ENCODE peak calls at places on chromosomes 11 and 22, in four cellular contexts. L is CD8-positive, alpha-beta T cell; R is mesenchymal stem cell; Q is uterus. I is an unnamed sample. For H3K9me3, the result is how much of the 10 kb centered on the place peaks cover.

GRCh38 chr11:63032451-63032850 is 16.8 kb upstream of the SLC22A8 start:
- DNase-seq in L (no peak), R (no peak), Q (no peak), I (no peak)

GRCh38 chr22:19448739-19449421 is 1.4 kb upstream of the C22orf39 start:
- DNase-seq in L (no peak), R (no peak), Q (no peak), I (no peak)

GRCh38 chr11:13666708-13667107 is 1.8 kb upstream of the FAR1 start:
- DNase-seq in L (no peak), R (no peak), Q (no peak), I (no peak)

GRCh38 chr11:32829157-32829679 is 509 bp upstream of the PRRG4 start:
- DNase-seq in L (no peak), R (peak), Q (no peak), I (no peak)

GRCh38 chr11:3833461-3833860 is 7.3 kb downstream of the RHOG start:
- DNase-seq in L (no peak), R (no peak), Q (no peak), I (no peak)

GRCh38 chr11:45298718-45299117 is 12.6 kb upstream of the SYT13 start:
- DNase-seq in L (no peak), R (no peak), Q (no peak), I (no peak)

GRCh38 chr11:70603064-70603755 is 204.9 kb downstream of the CTTN start:
- DNase-seq in L (no peak), R (no peak), Q (no peak), I (no peak)

GRCh38 chr22:30423296-30423958 is 2.1 kb upstream of the MTFP1 start:
- DNase-seq in L (no peak), R (no peak), Q (peak), I (no peak)

GRCh38 chr11:33674035-33674814 is 26.4 kb downstream of the C11orf91 start:
- DNase-seq in L (no peak), R (no peak), Q (no peak), I (no peak)

GRCh38 chr11:131837562-131837961 is 467.1 kb downstream of the NTM start:
- DNase-seq in L (no peak), R (no peak), Q (no peak), I (no peak)

GRCh38 chr11:65745049-65745448 is 24.5 kb upstream of the RNASEH2C start:
- DNase-seq in L (no peak), R (no peak), Q (no peak), I (no peak)

GRCh38 chr11:84899134-84899533 is 728.0 kb downstream of the DLG2 start:
- DNase-seq in L (no peak), R (no peak), Q (no peak), I (no peak)

GRCh38 chr22:17943533-17944204 is 80.7 kb downstream of the MICAL3 start:
- DNase-seq in L (no peak), R (no peak), Q (no peak), I (no peak)

GRCh38 chr11:72633068-72633467 is 41.2 kb downstream of the PDE2A start:
- DNase-seq in L (no peak), R (no peak), Q (no peak), I (no peak)

GRCh38 chr11:128920651-128921050 is 22.0 kb downstream of the TP53AIP1 start:
- DNase-seq in L (no peak), R (no peak), Q (no peak), I (no peak)

GRCh38 chr11:22742149-22742548 is 75.7 kb downstream of the GAS2 start:
- DNase-seq in L (no peak), R (no peak), Q (no peak), I (no peak)

GRCh38 chr22:21932347-21932746 is 20.3 kb downstream of the PPM1F start:
- DNase-seq in L (no peak), R (no peak), Q (no peak), I (no peak)

GRCh38 chr11:119298726-119299125 is 18.2 kb downstream of the MCAM start:
- DNase-seq in L (no peak), R (no peak), Q (no peak), I (no peak)

GRCh38 chr11:34461215-34461614 is 22.5 kb downstream of the CAT start:
- DNase-seq in L (no peak), R (no peak), Q (no peak), I (no peak)

GRCh38 chr22:41762980-41763779 is 37.3 kb upstream of the CCDC134 start:
- DNase-seq in L (no peak), R (no peak), Q (no peak), I (no peak)

GRCh38 chr22:17284917-17285316 is 65.7 kb upstream of the ADA2 start:
- DNase-seq in L (no peak), R (no peak), Q (no peak), I (no peak)

GRCh38 chr11:86232556-86232955 is 12.0 kb upstream of the EED start:
- DNase-seq in L (no peak), R (no peak), Q (no peak), I (no peak)

GRCh38 chr11:74019860-74020259 is 11.0 kb upstream of the UCP3 start:
- DNase-seq in L (no peak), R (no peak), Q (no peak), I (no peak)

GRCh38 chr11:130418756-130419155 is 9.7 kb downstream of the ADAMTS8 start:
- DNase-seq in L (no peak), R (no peak), Q (no peak), I (no peak)

GRCh38 chr11:71215372-71215965 is 36.9 kb downstream of the SHANK2 start:
- DNase-seq in L (no peak), R (no peak), Q (no peak), I (no peak)

GRCh38 chr22:43533131-43533530 is 121.3 kb downstream of the MPPED1 start:
- DNase-seq in L (no peak), R (no peak), Q (no peak), I (no peak)

GRCh38 chr22:19872779-19873137 is 18.1 kb upstream of the GNB1L start:
- DNase-seq in L (peak), R (no peak), Q (peak), I (peak)

GRCh38 chr11:88709567-88709966 is 356.2 kb downstream of the GRM5 start:
- DNase-seq in L (no peak), R (no peak), Q (no peak), I (no peak)

GRCh38 chr11:14973621-14974020 is 1.5 kb upstream of the CALCA start:
- DNase-seq in L (no peak), R (peak), Q (no peak), I (no peak)

GRCh38 chr22:43153916-43154315 is 2.6 kb downstream of the TSPO start:
- DNase-seq in L (no peak), R (peak), Q (no peak), I (no peak)

GRCh38 chr11:14967581-14968214 is 4.5 kb downstream of the CALCA start:
- DNase-seq in L (no peak), R (no peak), Q (no peak), I (no peak)

GRCh38 chr11:34405079-34405858 is 33.5 kb upstream of the CAT start:
- DNase-seq in L (no peak), R (no peak), Q (no peak), I (no peak)

GRCh38 chr11:55847453-55847852 is 8.9 kb downstream of the OR5D16 start:
- DNase-seq in L (no peak), R (no peak), Q (no peak), I (no peak)
- H3K9me3 ChIP-seq in L (under half), R (under half), Q (under half), I (under half)

GRCh38 chr22:39208013-39208680 is 36.6 kb downstream of the PDGFB start:
- DNase-seq in L (no peak), R (no peak), Q (peak), I (no peak)
- H3K9me3 ChIP-seq in L (under half), R (under half), Q (under half), I (under half)

DNA sequence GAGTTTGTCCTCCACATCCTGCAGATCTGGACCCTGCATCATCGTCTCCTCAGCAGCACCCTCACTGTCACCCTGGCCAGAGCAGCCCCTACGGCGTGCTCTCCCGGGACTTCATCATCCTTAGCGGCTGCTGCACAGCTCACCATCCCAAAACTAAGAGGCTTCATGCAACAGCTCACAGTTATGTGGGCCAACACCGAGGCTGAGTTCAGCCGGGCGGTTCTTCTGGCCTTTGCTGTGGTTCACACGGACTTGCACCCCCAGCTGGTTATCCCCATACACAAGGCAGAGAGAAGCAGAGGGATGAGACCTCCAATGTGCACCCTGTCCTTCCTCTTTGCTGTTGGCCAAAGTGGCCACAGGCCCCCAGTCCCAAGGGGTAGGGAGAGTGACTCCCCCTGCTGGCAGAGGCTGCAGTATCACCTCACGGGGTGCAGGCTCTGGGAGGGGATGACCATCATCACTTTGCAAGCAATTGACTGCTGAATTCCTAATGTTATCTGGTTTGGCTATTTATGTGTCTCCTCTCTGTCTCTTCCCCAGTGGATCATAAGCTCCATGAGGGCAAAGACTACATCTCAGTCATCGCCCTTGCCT is 276.8 kb downstream of the BRD1 start:
- DNase-seq in L (no peak), R (no peak), Q (no peak), I (peak)
- H3K9me3 ChIP-seq in L (under half), R (under half), Q (under half), I (under half)

GRCh38 chr11:92180664-92181251 is 43.9 kb upstream of the FAT3 start:
- DNase-seq in L (no peak), R (no peak), Q (no peak), I (no peak)
- H3K9me3 ChIP-seq in L (under half), R (under half), Q (under half), I (under half)

GRCh38 chr11:56345739-56346138 is at the start of gene OR8K1:
- DNase-seq in L (no peak), R (no peak), Q (no peak), I (no peak)
- H3K9me3 ChIP-seq in L (under half), R (under half), Q (under half), I (under half)

GRCh38 chr22:48436201-48436931 is 1391.3 kb downstream of the BRD1 start:
- DNase-seq in L (no peak), R (no peak), Q (no peak), I (no peak)

GRCh38 chr22:48439560-48440135 is 1388.0 kb downstream of the BRD1 start:
- DNase-seq in L (no peak), R (no peak), Q (no peak), I (no peak)

GRCh38 chr22:48438791-48439559 is 1388.7 kb downstream of the BRD1 start:
- DNase-seq in L (no peak), R (no peak), Q (no peak), I (no peak)

GRCh38 chr22:48440176-48440575 is 1387.5 kb downstream of the BRD1 start:
- DNase-seq in L (no peak), R (no peak), Q (no peak), I (no peak)

DNA sequence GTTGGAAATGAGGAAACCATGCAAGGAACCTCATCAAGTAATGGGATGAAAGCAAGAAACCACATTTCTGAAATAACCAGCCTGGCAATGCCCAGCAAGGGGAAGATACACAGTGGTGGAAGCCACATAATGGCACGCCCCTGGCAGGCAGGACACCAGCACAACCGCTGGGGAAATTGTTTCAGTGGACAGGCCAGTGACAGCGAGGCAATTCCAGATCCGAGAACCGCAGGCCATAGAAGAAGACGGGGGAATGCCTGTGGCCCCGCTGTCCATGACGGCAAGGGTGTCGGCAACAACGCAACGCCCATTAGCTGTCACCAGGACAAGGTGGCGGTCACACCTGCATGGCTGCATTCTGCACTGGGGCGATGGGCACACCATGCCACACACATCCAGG is 1389.6 kb downstream of the BRD1 start:
- DNase-seq in L (no peak), R (no peak), Q (no peak), I (no peak)
- H3K9me3 ChIP-seq in L (under half), R (under half), Q (under half), I (under half)

DNA sequence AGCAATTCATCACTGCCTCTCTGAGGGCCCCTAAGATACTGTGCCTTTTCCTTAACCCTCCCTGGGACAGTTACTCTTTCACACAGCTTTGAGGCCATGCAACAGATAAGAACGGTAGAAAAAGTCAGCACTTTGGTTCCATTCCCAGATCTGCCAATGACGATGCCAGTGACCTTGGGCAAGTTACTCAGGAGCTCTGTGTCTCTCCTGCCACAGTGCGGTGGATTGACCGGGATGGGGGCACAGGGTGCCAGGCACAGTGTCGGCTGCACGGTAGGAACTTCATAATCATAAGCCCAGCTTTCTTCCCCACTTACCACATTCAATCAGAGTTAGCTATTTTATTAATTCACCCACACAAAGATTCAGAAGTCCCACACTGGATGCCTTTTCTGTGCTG is 1041.8 kb downstream of the TBC1D22A start:
- DNase-seq in L (no peak), R (no peak), Q (no peak), I (no peak)
- H3K9me3 ChIP-seq in L (under half), R (under half), Q (under half), I (under half)

GRCh38 chr11:60563553-60564235 is 48.5 kb downstream of the MS4A13 start:
- DNase-seq in L (no peak), R (no peak), Q (no peak), I (no peak)
- H3K9me3 ChIP-seq in L (under half), R (under half), Q (under half), I (under half)

DNA sequence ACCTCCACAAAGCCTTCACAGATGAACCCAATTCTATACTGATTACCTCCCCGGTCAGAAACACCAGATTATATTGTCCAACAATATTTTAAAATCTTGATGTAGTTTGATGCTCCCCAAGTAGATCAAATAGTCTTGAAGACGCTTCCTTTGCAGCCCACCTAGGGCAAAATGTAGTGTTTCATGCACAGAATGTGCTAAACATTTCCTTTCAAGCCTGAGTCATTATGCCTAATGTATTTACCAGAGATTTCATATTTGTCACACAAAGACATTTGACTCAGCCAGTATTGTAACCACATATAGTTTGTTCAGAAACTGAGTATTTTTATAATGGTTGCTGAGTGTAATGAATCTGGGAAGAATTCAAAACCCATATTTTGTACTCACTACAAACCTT is 1396.8 kb downstream of the LRRC4C start:
- DNase-seq in L (no peak), R (no peak), Q (no peak), I (no peak)
- H3K9me3 ChIP-seq in L (under half), R (under half), Q (under half), I (under half)

I was measured in ovary.